ENCODE peak calls at places on chromosomes 12 and 14, in eight cellular contexts. N is left ventricle myocardium inferior, D is OCI-LY7, G is esophagus squamous epithelium, V is A549, C is lower lobe of right lung, S is colonic mucosa, P is psoas muscle. K is an unnamed sample.

GRCh38 chr14:50062438-50063039 is 53.8 kb downstream of the VCPKMT start:
- DNase-seq in N (no peak), D (peak; percentile 91), G (peak; percentile 33), V (peak; percentile 72), C (no peak), S (peak; percentile 78), P (no peak), K (peak; percentile 57)

GRCh38 chr12:96083020-96083489 is 47.7 kb upstream of the LTA4H start:
- DNase-seq in N (no peak), D (no peak), G (no peak), V (no peak), C (no peak), S (no peak), P (no peak), K (no peak)

GRCh38 chr12:18799561-18799960 is 61.6 kb downstream of the CAPZA3 start:
- DNase-seq in N (no peak), D (no peak), G (no peak), V (no peak), C (no peak), S (no peak), P (no peak), K (peak; percentile 11)

GRCh38 chr12:51636581-51636980 is 45.5 kb downstream of the SCN8A start:
- DNase-seq in N (no peak), D (no peak), G (no peak), V (no peak), C (no peak), S (no peak), P (no peak), K (peak; percentile 46)

GRCh38 chr12:90569685-90570084 is 385.3 kb downstream of the CCER1 start:
- DNase-seq in N (no peak), D (no peak), G (no peak), V (no peak), C (no peak), S (no peak), P (no peak), K (no peak)

GRCh38 chr14:103191856-103192835 is 68.9 kb downstream of the TNFAIP2 start:
- DNase-seq in N (no peak), D (no peak), G (no peak), V (no peak), C (no peak), S (no peak), P (peak; percentile 65), K (no peak)

GRCh38 chr14:63616015-63616414 is 25.7 kb downstream of the WDR89 start:
- DNase-seq in N (no peak), D (no peak), G (no peak), V (no peak), C (peak; percentile 69), S (no peak), P (no peak), K (no peak)

GRCh38 chr12:21459474-21459873 is 22.0 kb downstream of the PYROXD1 start:
- DNase-seq in N (no peak), D (no peak), G (no peak), V (no peak), C (no peak), S (no peak), P (no peak), K (no peak)

GRCh38 chr14:31025335-31026075 is at the start of gene AP4S1:
- DNase-seq in N (peak; percentile 41), D (peak; percentile 62), G (no peak), V (peak; percentile 25), C (peak; percentile 64), S (peak; percentile 53), P (peak; percentile 74), K (no peak)

GRCh38 chr12:63792333-63792732 is 12.6 kb downstream of the RXYLT1 start:
- DNase-seq in N (no peak), D (no peak), G (no peak), V (no peak), C (no peak), S (no peak), P (no peak), K (no peak)

GRCh38 chr14:73744874-73745529 is 30.8 kb upstream of the PNMA1 start:
- DNase-seq in N (no peak), D (peak; percentile 15), G (no peak), V (no peak), C (peak; percentile 69), S (peak; percentile 90), P (peak; percentile 47), K (no peak)

GRCh38 chr12:89709994-89710872 is 1.6 kb upstream of the ATP2B1 start:
- DNase-seq in N (peak; percentile 63), D (peak; percentile 58), G (no peak), V (peak; percentile 31), C (peak; percentile 78), S (peak; percentile 67), P (peak; percentile 83), K (peak; percentile 50)

GRCh38 chr12:57191410-57191809 is 25.2 kb upstream of the NXPH4 start:
- DNase-seq in N (no peak), D (no peak), G (no peak), V (no peak), C (no peak), S (no peak), P (no peak), K (no peak)

GRCh38 chr12:49854976-49855375 is 12.1 kb upstream of the BCDIN3D start:
- DNase-seq in N (no peak), D (no peak), G (no peak), V (no peak), C (peak; percentile 52), S (no peak), P (no peak), K (no peak)

GRCh38 chr12:116442981-116443380 is 116.2 kb upstream of the MAP1LC3B2 start:
- DNase-seq in N (no peak), D (no peak), G (no peak), V (no peak), C (no peak), S (no peak), P (no peak), K (peak; percentile 67)

GRCh38 chr12:51009038-51009437 is 17.1 kb downstream of the SLC11A2 start:
- DNase-seq in N (peak; percentile 66), D (no peak), G (no peak), V (no peak), C (peak; percentile 85), S (peak; percentile 44), P (peak; percentile 85), K (no peak)

GRCh38 chr14:34064349-34064748 is 113.5 kb upstream of the EGLN3 start:
- DNase-seq in N (peak; percentile 57), D (no peak), G (no peak), V (no peak), C (no peak), S (peak; percentile 48), P (peak; percentile 73), K (peak; percentile 45)

GRCh38 chr12:100554608-100555077 is 18.8 kb upstream of the GAS2L3 start:
- DNase-seq in N (no peak), D (peak; percentile 59), G (no peak), V (peak; percentile 68), C (no peak), S (peak; percentile 44), P (no peak), K (peak; percentile 73)

GRCh38 chr12:132524405-132524804 is 34.5 kb downstream of the FBRSL1 start:
- DNase-seq in N (no peak), D (no peak), G (no peak), V (peak; percentile 97), C (no peak), S (no peak), P (no peak), K (peak; percentile 94)

GRCh38 chr12:121520119-121520518 is 60.7 kb downstream of the KDM2B start:
- DNase-seq in N (no peak), D (no peak), G (no peak), V (no peak), C (no peak), S (no peak), P (no peak), K (no peak)

GRCh38 chr14:69190191-69190590 is 1.1 kb upstream of the EXD2 start:
- DNase-seq in N (no peak), D (no peak), G (no peak), V (no peak), C (no peak), S (no peak), P (no peak), K (no peak)

GRCh38 chr14:69191340-69192111 is at the start of gene EXD2:
- DNase-seq in N (peak; percentile 87), D (peak; percentile 87), G (peak; percentile 36), V (peak; percentile 97), C (peak; percentile 92), S (peak; percentile 91), P (peak; percentile 93), K (peak; percentile 79)
- H3K27ac ChIP-seq in N (peak within 1 kb of the TSS; percentile 84), D (no peak within 1 kb of the TSS), G (peak within 1 kb of the TSS; percentile 87), V (peak within 1 kb of the TSS; percentile 87), C (peak within 1 kb of the TSS; percentile 89), S (peak within 1 kb of the TSS; percentile 82), P (peak within 1 kb of the TSS; percentile 88), K (peak within 1 kb of the TSS; percentile 77)

GRCh38 chr12:55743131-55743921 is 404 bp downstream of the GDF11 start:
- DNase-seq in N (peak; percentile 45), D (peak; percentile 84), G (no peak), V (peak; percentile 65), C (peak; percentile 78), S (peak; percentile 44), P (peak; percentile 79), K (no peak)
- TF ChIP-seq CTCF in N (no peak), D (peak; percentile 40), G (no peak), V (no peak), C (no peak), S (no peak), P (no peak), K (peak; percentile 37)

GRCh38 chr14:69093551-69094421 is 59.1 kb downstream of the DCAF5 start:
- DNase-seq in N (no peak), D (no peak), G (no peak), V (no peak), C (no peak), S (no peak), P (no peak), K (peak; percentile 38)
- H3K27ac ChIP-seq in N (no peak overlapping the region), D (no peak overlapping the region), G (peak overlapping the region; percentile 18), V (peak overlapping the region; percentile 7), C (peak overlapping the region; percentile 46), S (no peak overlapping the region), P (no peak overlapping the region), K (no peak overlapping the region)

GRCh38 chr12:45259732-45260480 is 44.0 kb downstream of the ANO6 start:
- DNase-seq in N (no peak), D (no peak), G (no peak), V (no peak), C (no peak), S (peak; percentile 27), P (no peak), K (no peak)

GRCh38 chr12:45260854-45261253 is 45.0 kb downstream of the ANO6 start:
- DNase-seq in N (no peak), D (no peak), G (no peak), V (no peak), C (no peak), S (no peak), P (no peak), K (no peak)

GRCh38 chr12:45254254-45254653 is 38.4 kb downstream of the ANO6 start:
- DNase-seq in N (no peak), D (no peak), G (no peak), V (no peak), C (no peak), S (no peak), P (no peak), K (no peak)

GRCh38 chr12:45260481-45260824 is 44.6 kb downstream of the ANO6 start:
- DNase-seq in N (no peak), D (no peak), G (no peak), V (no peak), C (no peak), S (no peak), P (no peak), K (no peak)

DNA sequence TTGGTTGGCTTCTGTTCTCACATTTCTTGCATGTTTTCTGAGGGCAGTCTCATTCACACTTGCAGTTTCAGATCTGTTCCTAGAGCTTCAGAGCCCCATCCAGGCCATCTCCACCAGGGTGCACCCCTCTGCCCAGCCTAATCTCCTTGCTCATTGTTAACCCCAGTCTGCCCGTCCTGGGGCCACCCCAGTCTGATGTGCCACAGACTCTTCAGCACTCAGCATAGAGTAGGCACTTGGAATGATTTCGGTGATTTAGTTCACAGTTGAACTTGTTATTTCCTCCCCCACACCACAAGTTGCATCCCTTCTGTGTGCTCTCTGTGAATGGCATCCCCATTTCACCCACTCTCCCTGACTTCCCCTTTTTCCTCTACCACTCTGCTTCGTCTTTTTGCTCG is 41.3 kb downstream of the ANO6 start:
- DNase-seq in N (no peak), D (peak; percentile 6), G (no peak), V (no peak), C (no peak), S (no peak), P (no peak), K (no peak)
- TF ChIP-seq CTCF in N (no peak), D (no peak), G (no peak), V (no peak), C (no peak), S (no peak), P (no peak), K (no peak)